ENCODE peak calls at places on chromosomes 5 and 9, in four cellular contexts. E, Z, P and A are unnamed samples.

GRCh38 chr5:68246802-68247201 is 31.2 kb downstream of the PIK3R1 start:
- DNase-seq in E (no peak), Z (no peak), P (no peak), A (no peak)

GRCh38 chr9:137237759-137238726 is 3.0 kb upstream of the TUBB4B start:
- DNase-seq in E (no peak), Z (no peak), P (no peak), A (no peak)

GRCh38 chr5:154706416-154706815 is 48.8 kb upstream of the LARP1 start:
- DNase-seq in E (no peak), Z (no peak), P (no peak), A (no peak)

GRCh38 chr9:78676623-78677022 is 379.7 kb downstream of the PSAT1 start:
- DNase-seq in E (peak; percentile 36), Z (no peak), P (peak; percentile 76), A (no peak)

GRCh38 chr9:133210609-133211008 is 1.6 kb upstream of the OBP2B start:
- DNase-seq in E (no peak), Z (no peak), P (no peak), A (no peak)

GRCh38 chr9:6827370-6827949 is 69.7 kb downstream of the KDM4C start:
- DNase-seq in E (peak; percentile 60), Z (no peak), P (peak; percentile 54), A (peak; percentile 72)

GRCh38 chr9:89357331-89358197 is 39.3 kb downstream of the SECISBP2 start:
- DNase-seq in E (no peak), Z (no peak), P (no peak), A (no peak)

GRCh38 chr5:29001666-29002065 is 1963.3 kb upstream of the CDH9 start:
- DNase-seq in E (no peak), Z (peak; percentile 35), P (no peak), A (no peak)

GRCh38 chr5:172707285-172708182 is 63.5 kb downstream of the DUSP1 start:
- DNase-seq in E (peak; percentile 81), Z (peak; percentile 81), P (peak; percentile 76), A (no peak)

GRCh38 chr9:91182429-91182828 is 179.3 kb downstream of the AUH start:
- DNase-seq in E (no peak), Z (no peak), P (no peak), A (no peak)

GRCh38 chr5:142669479-142669878 is 16.4 kb downstream of the FGF1 start:
- DNase-seq in E (no peak), Z (no peak), P (no peak), A (no peak)

GRCh38 chr9:132726561-132727150 is 56.4 kb downstream of the GTF3C4 start:
- DNase-seq in E (no peak), Z (no peak), P (no peak), A (no peak)

GRCh38 chr5:39774597-39774996 is 349.8 kb upstream of the DAB2 start:
- DNase-seq in E (no peak), Z (no peak), P (no peak), A (no peak)

GRCh38 chr9:16343249-16344237 is 526.9 kb downstream of the BNC2 start:
- DNase-seq in E (peak; percentile 8), Z (no peak), P (no peak), A (no peak)

GRCh38 chr5:160118349-160119141 is 705 bp downstream of the PWWP2A start:
- DNase-seq in E (peak; percentile 61), Z (peak; percentile 34), P (no peak), A (no peak)

GRCh38 chr5:122907238-122907637 is 61.8 kb downstream of the SNX24 start:
- DNase-seq in E (peak; percentile 32), Z (no peak), P (peak; percentile 14), A (no peak)

GRCh38 chr5:143898381-143898780 is 86.4 kb downstream of the HMHB1 start:
- DNase-seq in E (no peak), Z (no peak), P (no peak), A (no peak)

GRCh38 chr9:84394036-84394435 is 53.5 kb upstream of the SLC28A3 start:
- DNase-seq in E (no peak), Z (no peak), P (no peak), A (no peak)

GRCh38 chr9:84393266-84393905 is 52.8 kb upstream of the SLC28A3 start:
- DNase-seq in E (no peak), Z (no peak), P (no peak), A (no peak)

GRCh38 chr9:84402517-84402916 is 62.0 kb upstream of the SLC28A3 start:
- DNase-seq in E (no peak), Z (no peak), P (no peak), A (no peak)

GRCh38 chr9:84397822-84398221 is 57.3 kb upstream of the SLC28A3 start:
- DNase-seq in E (peak; percentile 56), Z (no peak), P (peak; percentile 62), A (no peak)

DNA sequence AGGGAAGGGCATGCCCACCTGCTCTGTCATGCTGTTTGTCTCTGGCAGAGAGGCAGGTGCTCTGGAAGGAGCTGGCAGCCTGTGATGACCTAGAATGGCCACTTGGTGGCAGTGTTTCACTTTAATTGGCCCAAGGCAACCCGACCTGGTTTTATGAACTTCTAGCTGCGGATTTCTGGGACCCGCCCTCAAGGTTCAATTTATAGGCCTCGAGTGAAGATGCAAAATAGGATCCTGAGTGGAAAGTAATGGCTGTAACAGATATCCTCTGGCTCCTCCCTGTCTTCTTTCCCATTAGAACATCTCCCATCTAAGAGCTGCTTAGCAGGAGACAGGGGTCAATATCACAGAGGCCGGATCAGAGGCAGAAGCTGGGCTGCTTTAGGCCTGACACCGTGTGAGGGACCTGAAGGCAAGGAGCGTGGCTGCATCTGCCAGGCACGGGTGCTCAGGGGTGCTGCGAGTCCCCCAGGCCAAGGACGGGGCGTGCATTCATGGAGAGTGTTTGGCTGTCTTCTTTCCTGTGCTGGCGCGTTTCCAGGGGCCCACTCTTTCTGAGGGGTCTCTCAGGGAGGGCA is 56.7 kb upstream of the SLC28A3 start:
- DNase-seq in E (peak; percentile 73), Z (peak; percentile 78), P (peak; percentile 63), A (peak; percentile 67)
- H3K18ac ChIP-seq in E (no peak overlapping the region), Z (peak overlapping the region; percentile 42), P (no peak overlapping the region), A (peak overlapping the region; percentile 86)

DNA sequence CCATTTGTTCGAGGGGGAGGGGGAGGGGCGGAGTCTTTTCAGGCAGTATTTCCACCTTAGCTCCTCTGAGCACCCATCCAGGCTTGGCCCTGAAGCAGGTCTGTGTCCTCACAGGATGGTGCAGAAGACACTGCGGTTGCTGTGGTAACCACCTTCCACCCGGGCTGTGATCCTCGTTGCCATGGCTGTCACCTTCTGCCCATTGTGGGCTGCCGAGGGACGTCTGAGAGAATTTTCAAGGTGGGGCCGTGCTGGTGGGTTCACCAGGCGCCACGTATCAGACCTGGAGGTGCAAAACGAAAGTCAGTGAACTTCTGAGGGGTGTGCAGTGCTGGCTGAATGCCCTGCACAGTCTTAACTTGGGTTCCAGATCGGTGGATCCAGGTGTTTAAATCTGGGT is 26.7 kb downstream of the POLR1E start:
- DNase-seq in E (no peak), Z (no peak), P (no peak), A (no peak)
- H3K18ac ChIP-seq in E (no peak overlapping the region), Z (no peak overlapping the region), P (no peak overlapping the region), A (no peak overlapping the region)

GRCh38 chr5:74851684-74852353 is 14.4 kb downstream of the FAM169A start:
- DNase-seq in E (no peak), Z (no peak), P (peak; percentile 28), A (no peak)
- H3K18ac ChIP-seq in E (no peak overlapping the region), Z (no peak overlapping the region), P (no peak overlapping the region), A (no peak overlapping the region)

GRCh38 chr5:624118-624950 is 12.2 kb downstream of the CEP72 start:
- DNase-seq in E (no peak), Z (no peak), P (no peak), A (no peak)
- H3K18ac ChIP-seq in E (no peak overlapping the region), Z (no peak overlapping the region), P (no peak overlapping the region), A (no peak overlapping the region)

DNA sequence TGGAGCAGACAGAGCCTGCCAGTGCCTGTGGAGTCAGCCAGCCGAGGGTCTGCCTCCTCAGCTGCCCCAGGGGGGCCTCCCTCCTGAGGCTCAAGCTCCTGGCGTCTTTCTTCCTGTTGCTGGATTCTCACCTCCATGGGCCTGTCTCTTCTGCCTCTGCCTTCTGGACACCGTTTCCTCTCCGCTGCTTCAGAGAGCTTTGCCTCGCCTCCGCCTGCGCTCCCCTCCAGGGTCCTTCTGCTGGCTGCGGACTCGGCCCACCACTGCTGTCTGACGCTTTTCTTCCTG is 10.2 kb downstream of the SYNPO start:
- DNase-seq in E (no peak), Z (no peak), P (no peak), A (no peak)
- H3K18ac ChIP-seq in E (no peak overlapping the region), Z (no peak overlapping the region), P (no peak overlapping the region), A (peak overlapping the region; percentile 86)

GRCh38 chr5:14293279-14293678 is 150.1 kb downstream of the TRIO start:
- DNase-seq in E (no peak), Z (no peak), P (no peak), A (no peak)
- H3K18ac ChIP-seq in E (peak overlapping the region; percentile 46), Z (no peak overlapping the region), P (peak overlapping the region; percentile 41), A (no peak overlapping the region)